ENCODE peak calls at places on chromosomes 2 and 18, in five cellular contexts. X, C, R, G and O are unnamed samples.

GRCh38 chr2:238697193-238698191 is 150.4 kb upstream of the TWIST2 start:
- DNase-seq in X (no peak), C (no peak), R (no peak), G (no peak), O (no peak)

GRCh38 chr2:96137611-96138129 is 632 bp downstream of the ASTL start:
- DNase-seq in X (no peak), C (no peak), R (no peak), G (no peak), O (no peak)

GRCh38 chr2:236830931-236831330 is 254.8 kb upstream of the COPS8 start:
- DNase-seq in X (no peak), C (no peak), R (no peak), G (no peak), O (no peak)

GRCh38 chr2:8669157-8669852 is 12.6 kb upstream of the ID2 start:
- DNase-seq in X (no peak), C (peak; percentile 86), R (no peak), G (no peak), O (no peak)

GRCh38 chr18:1075310-1075709 is 170.6 kb downstream of the ADCYAP1 start:
- DNase-seq in X (peak; percentile 37), C (no peak), R (no peak), G (no peak), O (no peak)

GRCh38 chr18:51491678-51492372 is 294.3 kb upstream of the MEX3C start:
- DNase-seq in X (no peak), C (no peak), R (no peak), G (peak; percentile 72), O (no peak)

GRCh38 chr2:223604231-223604630 is 2.1 kb upstream of the SCG2 start:
- DNase-seq in X (no peak), C (peak; percentile 68), R (no peak), G (no peak), O (no peak)

GRCh38 chr2:230503798-230504197 is 87.8 kb downstream of the SP100 start:
- DNase-seq in X (no peak), C (no peak), R (no peak), G (no peak), O (no peak)

GRCh38 chr2:183267148-183267827 is 143.0 kb downstream of the NUP35 start:
- DNase-seq in X (no peak), C (no peak), R (no peak), G (no peak), O (no peak)

GRCh38 chr2:13046557-13047165 is 329.9 kb downstream of the TRIB2 start:
- DNase-seq in X (no peak), C (peak; percentile 3), R (peak; percentile 49), G (peak; percentile 42), O (no peak)

GRCh38 chr18:33700513-33700976 is 122.5 kb downstream of the ASXL3 start:
- DNase-seq in X (no peak), C (no peak), R (peak; percentile 1), G (peak; percentile 41), O (no peak)
- H3K4me2 ChIP-seq in X (no peak overlapping the region), C (no peak overlapping the region), R (no peak overlapping the region), G (peak overlapping the region; percentile 23), O (no peak overlapping the region)

GRCh38 chr2:33178209-33178608 is 231.5 kb downstream of the LTBP1 start:
- DNase-seq in X (no peak), C (no peak), R (no peak), G (no peak), O (no peak)
- H3K27ac ChIP-seq in X (no peak overlapping the region), C (no peak overlapping the region), R (no peak overlapping the region), G (no peak overlapping the region), O (no peak overlapping the region)

GRCh38 chr2:2664989-2665833 is 334.1 kb upstream of the MYT1L start:
- DNase-seq in X (peak; percentile 84), C (peak; percentile 92), R (no peak), G (no peak), O (no peak)
- H3K9me3 ChIP-seq in X (no peaks in the 10 kb centered on the region), C (no peaks in the 10 kb centered on the region), R (peaks cover 5% of the 10 kb centered on the region), G (no peaks in the 10 kb centered on the region), O (no peaks in the 10 kb centered on the region)

DNA sequence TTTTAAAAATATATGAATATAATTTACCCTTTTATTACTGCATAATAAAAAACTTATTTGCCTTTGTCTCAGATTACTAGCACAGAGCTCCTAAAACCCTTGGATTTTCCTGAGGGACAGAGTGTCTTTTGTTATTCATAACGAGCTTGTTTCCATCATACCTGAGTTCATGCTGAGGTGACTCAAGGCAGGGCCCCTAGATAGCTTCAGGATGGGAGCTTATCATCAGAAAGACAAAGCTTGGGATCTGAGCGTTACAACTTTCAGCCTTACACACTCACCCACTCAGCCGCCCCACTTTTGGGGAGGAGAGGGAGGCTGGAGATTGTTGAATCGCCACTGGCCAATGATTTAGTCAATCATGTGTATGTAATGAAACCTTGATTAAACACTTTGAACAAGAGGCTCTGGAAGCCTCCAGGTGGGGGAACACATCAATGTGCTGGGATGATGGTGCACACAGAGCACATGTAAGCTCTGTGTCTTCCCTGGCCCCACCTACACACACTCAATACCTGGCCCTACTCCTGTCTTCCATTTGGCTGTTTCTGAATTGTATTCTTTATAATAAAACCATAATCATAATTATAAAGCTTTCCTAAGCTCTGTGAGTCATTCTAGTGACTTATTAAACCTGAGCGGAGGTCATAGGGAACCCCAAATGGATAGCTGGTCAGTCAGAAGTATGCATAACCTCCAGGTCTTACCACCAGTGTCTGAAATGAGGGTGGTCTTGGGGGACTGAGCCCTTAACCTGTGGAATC is 28.5 kb upstream of the DNAH7 start:
- DNase-seq in X (no peak), C (no peak), R (no peak), G (no peak), O (no peak)
- H3K4me2 ChIP-seq in X (no peak overlapping the region), C (no peak overlapping the region), R (no peak overlapping the region), G (no peak overlapping the region), O (no peak overlapping the region)

GRCh38 chr2:15761056-15761455 is 169.4 kb downstream of the DDX1 start:
- DNase-seq in X (no peak), C (no peak), R (no peak), G (no peak), O (no peak)
- H3K27ac ChIP-seq in X (no peak overlapping the region), C (no peak overlapping the region), R (no peak overlapping the region), G (no peak overlapping the region), O (no peak overlapping the region)

GRCh38 chr2:16104345-16105177 is 164.2 kb downstream of the MYCN start:
- DNase-seq in X (peak; percentile 42), C (no peak), R (peak; percentile 68), G (no peak), O (no peak)

GRCh38 chr2:16101196-16101595 is 160.8 kb downstream of the MYCN start:
- DNase-seq in X (no peak), C (no peak), R (no peak), G (no peak), O (no peak)

GRCh38 chr2:16103614-16104344 is 163.4 kb downstream of the MYCN start:
- DNase-seq in X (no peak), C (no peak), R (peak; percentile 11), G (no peak), O (no peak)

GRCh38 chr2:16102287-16102975 is 162.1 kb downstream of the MYCN start:
- DNase-seq in X (no peak), C (no peak), R (no peak), G (no peak), O (no peak)

GRCh38 chr2:16102976-16103380 is 162.6 kb downstream of the MYCN start:
- DNase-seq in X (peak; percentile 71), C (no peak), R (no peak), G (no peak), O (no peak)
- H3K9me3 ChIP-seq in X (no peaks in the 10 kb centered on the region), C (no peaks in the 10 kb centered on the region), R (peaks cover 2% of the 10 kb centered on the region), G (no peaks in the 10 kb centered on the region), O (no peaks in the 10 kb centered on the region)

DNA sequence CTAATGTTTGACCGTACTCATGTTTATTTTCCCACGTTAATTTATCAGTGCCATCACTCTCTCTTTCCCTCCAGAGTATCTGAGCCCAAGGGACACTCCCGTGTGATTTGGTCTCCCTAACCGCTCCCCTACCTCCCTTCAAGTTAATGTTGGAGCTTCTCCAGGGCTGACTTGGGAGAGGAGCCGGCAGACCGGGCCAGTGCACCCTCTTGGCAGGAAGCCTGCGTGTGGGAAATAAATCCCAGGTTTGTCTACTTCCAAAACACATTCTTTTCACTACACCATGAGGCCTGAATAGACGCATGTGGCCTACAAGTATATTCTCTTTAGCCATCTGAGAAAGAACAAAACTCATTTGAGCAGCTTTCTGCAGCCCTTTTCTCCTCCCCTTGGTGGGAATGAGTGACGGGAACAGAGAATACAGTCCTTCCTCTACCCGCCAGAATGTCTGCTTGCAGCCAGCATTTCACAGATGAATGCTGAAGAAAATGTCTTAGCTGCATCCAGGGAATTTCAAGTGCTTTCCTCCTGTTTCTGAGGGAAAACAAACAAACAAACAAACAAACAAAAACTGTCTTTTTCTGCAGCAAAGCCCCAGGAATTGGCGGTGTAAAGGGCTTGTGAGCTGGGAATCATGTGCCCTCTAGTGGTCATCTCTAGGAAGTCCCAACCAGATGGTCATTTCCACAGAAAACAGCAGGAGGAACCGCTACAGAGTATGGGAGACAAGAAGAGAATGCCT is 41.4 kb upstream of the DAPL1 start:
- DNase-seq in X (peak; percentile 77), C (peak; percentile 54), R (peak; percentile 78), G (peak; percentile 53), O (peak; percentile 20)
- H3K4me2 ChIP-seq in X (peak overlapping the region; percentile 72), C (peak overlapping the region; percentile 59), R (peak overlapping the region; percentile 30), G (no peak overlapping the region), O (no peak overlapping the region)

GRCh38 chr2:42076357-42076921 is 28.6 kb downstream of the PKDCC start:
- DNase-seq in X (peak; percentile 26), C (no peak), R (no peak), G (no peak), O (no peak)

GRCh38 chr2:42073739-42074138 is 25.9 kb downstream of the PKDCC start:
- DNase-seq in X (no peak), C (no peak), R (no peak), G (no peak), O (no peak)

GRCh38 chr2:42077343-42077742 is 29.5 kb downstream of the PKDCC start:
- DNase-seq in X (no peak), C (no peak), R (no peak), G (no peak), O (no peak)

GRCh38 chr2:42072349-42073118 is 24.7 kb downstream of the PKDCC start:
- DNase-seq in X (peak; percentile 38), C (peak; percentile 29), R (no peak), G (no peak), O (no peak)

DNA sequence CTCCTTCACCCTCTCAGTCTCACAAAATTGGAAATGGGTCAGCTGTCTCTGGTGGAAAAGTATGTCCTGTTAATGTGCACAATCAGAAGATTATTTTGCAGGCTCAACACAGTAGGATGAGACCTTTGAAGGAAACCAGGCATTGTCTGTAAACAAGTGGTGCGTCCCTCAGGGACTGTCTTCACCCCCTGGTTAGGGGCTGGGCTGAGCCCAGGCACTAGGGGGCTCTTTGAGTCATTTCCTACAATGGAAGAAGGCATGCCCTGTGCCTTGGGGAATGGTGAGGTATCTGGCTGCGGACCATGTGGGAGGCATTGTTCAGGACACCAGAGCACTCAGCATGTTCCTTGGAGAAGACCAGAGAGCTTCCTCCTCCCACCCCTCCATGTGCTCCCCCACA is 26.8 kb downstream of the PKDCC start:
- DNase-seq in X (no peak), C (no peak), R (no peak), G (no peak), O (no peak)
- H3K27ac ChIP-seq in X (no peak overlapping the region), C (no peak overlapping the region), R (no peak overlapping the region), G (no peak overlapping the region), O (no peak overlapping the region)

GRCh38 chr18:70705831-70706416 is 417.1 kb downstream of the SOCS6 start:
- DNase-seq in X (no peak), C (no peak), R (no peak), G (no peak), O (no peak)
- H3K9me3 ChIP-seq in X (no peaks in the 10 kb centered on the region), C (no peaks in the 10 kb centered on the region), R (no peaks in the 10 kb centered on the region), G (no peaks in the 10 kb centered on the region), O (no peaks in the 10 kb centered on the region)